ENCODE peak calls at places on chromosomes 1 and 21, in eight cellular contexts. Z is mammary epithelial cell, O is Peyer's patch, G is kidney epithelial cell, Y is heart left ventricle, D is BJ, I is HFF-Myc, N is fibroblast of lung. R is an unnamed sample.

GRCh38 chr1:184191181-184191601 is 139.7 kb downstream of the TSEN15 start:
- DNase-seq in Y (peak), D (peak), I (peak), Z (no peak), N (peak), G (no peak), O (no peak), R (no peak)

GRCh38 chr1:204074274-204075115 is 1.6 kb downstream of the SOX13 start:
- DNase-seq in Y (peak), D (no peak), O (no peak), I (no peak), Z (peak), N (peak), G (no peak), R (no peak)

GRCh38 chr1:90391116-90391515 is 326.0 kb downstream of the BARHL2 start:
- DNase-seq in I (no peak), N (no peak), G (no peak), Y (no peak), Z (peak), O (no peak), D (no peak), R (no peak)

GRCh38 chr1:17118706-17119075 is 560 bp downstream of the PADI2 start:
- DNase-seq in I (no peak), D (no peak), N (no peak), G (no peak), Y (no peak), O (no peak), Z (no peak), R (no peak)

GRCh38 chr1:60279798-60280197 is 206.2 kb upstream of the C1orf87 start:
- DNase-seq in D (no peak), Y (no peak), O (no peak), Z (no peak), I (no peak), N (peak), G (no peak), R (no peak)

GRCh38 chr1:45373573-45373972 is 33.3 kb upstream of the MUTYH start:
- DNase-seq in D (no peak), Z (no peak), N (no peak), I (no peak), O (no peak), Y (no peak), G (no peak), R (no peak)

GRCh38 chr1:232676307-232676706 is 46.4 kb upstream of the SIPA1L2 start:
- DNase-seq in Y (no peak), D (no peak), G (no peak), I (no peak), Z (no peak), O (no peak), N (no peak), R (no peak)

GRCh38 chr1:183804916-183805734 is at the start of gene RGL1:
- DNase-seq in N (peak), D (no peak), G (peak), Y (peak), I (no peak), Z (peak), O (peak), R (peak)

GRCh38 chr1:62356257-62356835 is 37.1 kb upstream of the KANK4 start:
- DNase-seq in Y (no peak), D (peak), Z (peak), G (peak), N (peak), I (peak), O (no peak), R (no peak)

GRCh38 chr1:44660176-44660575 is 14.1 kb downstream of the TMEM53 start:
- DNase-seq in O (no peak), N (peak), Y (peak), Z (no peak), D (no peak), I (no peak), G (no peak), R (no peak)

GRCh38 chr21:45830221-45830640 is 151.3 kb upstream of the COL6A1 start:
- DNase-seq in Z (no peak), I (no peak), N (peak), O (no peak), Y (no peak), D (no peak), G (no peak), R (no peak)

GRCh38 chr1:231924183-231924582 is 297.6 kb downstream of the DISC1 start:
- DNase-seq in N (no peak), I (no peak), Y (no peak), O (no peak), G (no peak), D (no peak), Z (no peak), R (no peak)

GRCh38 chr21:31873275-31873695 is 465 bp downstream of the HUNK start:
- DNase-seq in G (no peak), D (no peak), N (no peak), O (no peak), Y (no peak), Z (no peak), I (no peak), R (no peak)

GRCh38 chr1:33866286-33866685 is 2.4 kb downstream of the HMGB4 start:
- DNase-seq in N (no peak), O (no peak), D (no peak), Y (no peak), Z (no peak), I (no peak), G (peak), R (no peak)

GRCh38 chr1:223020770-223021169 is 122.3 kb downstream of the TLR5 start:
- DNase-seq in I (no peak), Z (no peak), Y (no peak), N (no peak), D (no peak), G (no peak), O (no peak), R (no peak)

GRCh38 chr1:15950302-15950701 is 25.6 kb downstream of the ZBTB17 start:
- DNase-seq in D (no peak), Y (no peak), O (no peak), I (no peak), N (no peak), Z (no peak), G (no peak), R (no peak)

GRCh38 chr1:86619313-86619712 is 72.4 kb downstream of the CLCA4 start:
- DNase-seq in G (no peak), N (no peak), D (no peak), I (no peak), O (no peak), Z (no peak), Y (no peak), R (no peak)

GRCh38 chr1:171653796-171654704 is 1.6 kb upstream of the MYOC start:
- DNase-seq in N (peak), I (no peak), Z (no peak), D (no peak), Y (peak), O (no peak), G (no peak), R (no peak)

GRCh38 chr1:209086486-209087192 is 496.9 kb upstream of the CAMK1G start:
- DNase-seq in N (no peak), I (no peak), G (peak), O (no peak), Z (no peak), Y (no peak), D (no peak), R (peak)

GRCh38 chr21:17780539-17780938 is 38.6 kb downstream of the C21orf91 start:
- DNase-seq in I (no peak), Z (no peak), Y (no peak), D (no peak), G (no peak), O (no peak), N (no peak), R (peak)

GRCh38 chr1:9231648-9232332 is 2.8 kb upstream of the H6PD start:
- DNase-seq in O (no peak), I (no peak), D (no peak), Y (no peak), N (no peak), Z (peak), G (no peak), R (no peak)

GRCh38 chr1:113958691-113959090 is 20.6 kb upstream of the OLFML3 start:
- DNase-seq in O (no peak), G (no peak), Y (no peak), D (no peak), N (no peak), Z (no peak), I (no peak), R (no peak)

GRCh38 chr21:35475768-35476167 is 426.7 kb upstream of the RUNX1 start:
- DNase-seq in G (no peak), N (peak), Y (no peak), O (no peak), D (no peak), I (peak), Z (no peak), R (no peak)

GRCh38 chr1:112618114-112618720 is 724 bp downstream of the ST7L start:
- DNase-seq in O (peak), N (peak), Z (peak), D (no peak), Y (no peak), I (no peak), G (no peak), R (no peak)

GRCh38 chr1:89525169-89525855 is 683 bp downstream of the LRRC8B start:
- DNase-seq in G (no peak), D (no peak), N (peak), O (peak), Y (peak), I (no peak), Z (peak), R (no peak)

GRCh38 chr1:93775224-93775623 is 93.6 kb upstream of the BCAR3 start:
- DNase-seq in G (no peak), I (no peak), D (no peak), N (no peak), Z (peak), O (no peak), Y (no peak), R (no peak)

GRCh38 chr1:202164271-202165037 is 4.1 kb upstream of the PTPN7 start:
- DNase-seq in N (no peak), Y (no peak), D (no peak), O (peak), Z (no peak), G (no peak), I (no peak), R (peak)

GRCh38 chr1:228015276-228016180 is 8.7 kb downstream of the WNT3A start:
- DNase-seq in O (no peak), N (no peak), Y (no peak), I (no peak), G (peak), Z (peak), D (peak), R (no peak)

GRCh38 chr1:212118872-212119260 is 83.3 kb downstream of the DTL start:
- DNase-seq in O (no peak), G (no peak), N (no peak), Y (no peak), D (no peak), Z (no peak), I (no peak), R (no peak)

GRCh38 chr1:151371744-151372410 is 628 bp downstream of the SELENBP1 start:
- DNase-seq in N (peak), D (no peak), I (no peak), G (no peak), O (no peak), Y (peak), Z (no peak), R (no peak)

GRCh38 chr1:246170574-246171261 is 336.4 kb downstream of the SMYD3 start:
- DNase-seq in O (no peak), I (no peak), D (no peak), Y (no peak), N (no peak), G (no peak), Z (no peak), R (no peak)

GRCh38 chr1:161119017-161119378 is 1.1 kb downstream of the NIT1 start:
- DNase-seq in Y (peak), N (no peak), Z (peak), O (no peak), D (no peak), I (no peak), G (no peak), R (no peak)

GRCh38 chr1:159821171-159821867 is 5.4 kb upstream of the SLAMF8 start:
- DNase-seq in D (no peak), Y (no peak), I (no peak), N (peak), Z (no peak), G (no peak), O (no peak), R (no peak)
- TF ChIP-seq CTCF in D (no peak), Y (no peak), I (no peak), N (no peak), Z (no peak), G (no peak), O (no peak), R (no peak)

DNA sequence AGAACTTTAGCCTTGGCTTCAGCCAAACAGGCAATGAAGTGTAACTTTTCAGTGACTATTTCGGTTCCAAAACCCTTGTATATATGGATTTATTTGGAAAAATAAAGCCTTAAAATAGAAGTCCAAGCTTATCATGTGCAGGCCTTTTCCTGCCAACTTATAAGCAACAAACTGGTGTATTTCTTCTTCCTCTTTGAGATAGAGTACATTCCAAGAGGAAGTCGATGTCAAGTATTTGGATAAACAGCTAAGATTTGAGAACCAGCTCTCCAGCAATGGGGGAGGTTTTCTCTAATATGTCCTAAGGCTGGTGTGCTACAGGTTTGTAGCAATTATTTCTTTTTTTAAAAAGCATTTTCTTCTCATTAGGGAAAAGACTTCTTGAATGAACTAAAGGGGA is 407.8 kb downstream of the DUSP10 start:
- DNase-seq in I (no peak), D (no peak), Y (no peak), Z (no peak), O (no peak), G (no peak), N (peak), R (no peak)
- H3K4me3 ChIP-seq in I (no peak), D (no peak), Y (no peak), Z (no peak), O (no peak), G (no peak), N (no peak), R (no peak)

GRCh38 chr1:88079036-88079435 is 605.0 kb upstream of the PKN2 start:
- DNase-seq in O (no peak), I (no peak), N (peak), G (no peak), Y (no peak), D (no peak), Z (no peak), R (no peak)
- TF ChIP-seq CTCF in O (no peak), I (peak), N (peak), G (peak), Y (no peak), D (peak), Z (peak), R (peak)

GRCh38 chr1:179295356-179295755 is 1.8 kb downstream of the SOAT1 start:
- DNase-seq in Z (no peak), Y (no peak), O (no peak), N (no peak), G (peak), D (no peak), I (no peak), R (no peak)
- H3K4me3 ChIP-seq in Z (no peak), Y (no peak), O (peak), N (peak), G (peak), D (no peak), I (peak), R (peak)

DNA sequence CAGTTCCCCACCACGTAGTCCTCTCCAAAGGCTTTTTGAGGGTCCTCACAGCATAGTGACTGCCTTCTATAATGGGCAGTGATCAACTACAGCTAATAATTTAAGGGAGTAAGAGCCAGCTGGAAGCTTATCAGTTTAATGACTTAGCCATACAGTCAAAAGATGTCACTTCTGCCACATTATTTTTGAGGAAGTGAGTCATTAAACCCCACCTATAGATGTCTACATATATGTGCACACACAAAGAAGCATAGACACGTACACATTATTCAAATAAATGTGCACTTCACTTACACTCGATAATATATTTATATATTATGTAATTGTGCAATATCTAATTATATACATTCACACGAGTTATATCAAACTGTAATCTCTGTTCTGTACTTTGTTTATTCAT is 1704.7 kb downstream of the KCNT2 start:
- DNase-seq in Y (no peak), N (no peak), G (no peak), I (no peak), O (no peak), D (no peak), Z (no peak), R (no peak)
- TF ChIP-seq CTCF in Y (no peak), N (no peak), G (no peak), I (no peak), O (no peak), D (no peak), Z (no peak), R (no peak)

DNA sequence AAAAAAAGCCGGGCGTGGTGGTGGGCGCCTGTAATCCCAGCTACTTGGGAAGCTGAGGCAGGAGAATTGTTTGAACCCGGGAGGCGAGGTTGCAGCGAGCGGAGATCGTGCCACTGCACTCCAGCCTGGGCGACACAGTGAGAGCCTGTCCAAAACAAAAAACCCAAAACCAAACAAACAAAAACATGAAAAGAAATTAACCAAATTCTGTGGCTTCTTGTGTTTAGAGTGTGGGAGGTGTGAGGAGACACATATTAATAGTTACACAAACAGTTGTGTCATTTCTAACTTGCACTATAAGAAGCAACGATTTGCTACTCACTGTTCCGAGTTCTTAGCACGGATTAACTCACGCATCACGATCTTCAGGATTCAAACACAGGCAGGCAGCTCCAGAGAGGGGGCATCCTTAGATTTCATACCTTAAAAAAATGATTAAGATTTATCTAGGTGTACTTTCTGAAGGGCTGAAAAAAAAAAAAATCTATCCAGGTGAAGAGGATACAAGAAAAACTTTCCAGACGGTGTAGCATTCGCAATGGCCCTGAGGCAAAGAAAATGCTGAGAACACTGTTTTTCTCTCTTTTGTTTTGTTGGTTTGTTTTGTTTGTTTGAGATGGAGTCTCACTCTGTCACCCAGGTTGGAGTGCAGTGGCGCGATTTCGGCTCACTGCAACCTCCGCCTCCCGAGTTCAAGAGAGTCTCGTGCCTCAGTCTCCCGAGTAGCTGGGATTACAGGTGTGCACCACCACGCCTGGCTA is 713 bp upstream of the HMGCL start:
- DNase-seq in D (no peak), G (no peak), N (no peak), I (no peak), O (no peak), Z (no peak), Y (no peak), R (peak)
- H3K4me3 ChIP-seq in D (peak), G (peak), N (peak), I (peak), O (peak), Z (peak), Y (peak), R (peak)

GRCh38 chr1:99763956-99764355 is 2.5 kb downstream of the FRRS1 start:
- DNase-seq in Z (peak), D (no peak), N (no peak), Y (no peak), G (no peak), I (no peak), O (no peak), R (no peak)

GRCh38 chr1:99764439-99764838 is 2.0 kb downstream of the FRRS1 start:
- DNase-seq in N (no peak), I (no peak), Z (no peak), O (no peak), D (no peak), Y (no peak), G (no peak), R (no peak)

GRCh38 chr1:99767996-99768524 is 1.6 kb upstream of the FRRS1 start:
- DNase-seq in Z (no peak), N (no peak), Y (no peak), O (no peak), I (no peak), G (no peak), D (no peak), R (no peak)

GRCh38 chr1:99766378-99766800 is at the start of gene FRRS1:
- DNase-seq in G (peak), Z (peak), Y (peak), N (peak), D (peak), I (peak), O (peak), R (peak)

GRCh38 chr1:99764909-99765308 is 1.5 kb downstream of the FRRS1 start:
- DNase-seq in N (no peak), I (no peak), Y (no peak), D (no peak), Z (no peak), O (no peak), G (no peak), R (no peak)
- TF ChIP-seq CTCF in N (no peak), I (no peak), Y (no peak), D (no peak), Z (no peak), O (no peak), G (no peak), R (no peak)

R was measured in GM06990.